ENCODE peak calls at places on chromosome 4, in ten cellular contexts. Y is fibroblast of lung, D is mesendoderm, U is HepG2, X is GM23248, O is IMR-90, Q is mammary epithelial cell, G is endothelial cell of umbilical vein, C is astrocyte, V is GM12878. I is an unnamed sample.

GRCh38 chr4:13641084-13641483 is 13.6 kb upstream of the BOD1L1 start:
- DNase-seq in Y (no peak), D (no peak), U (no peak), X (no peak), O (no peak), Q (no peak), G (no peak), C (no peak), V (no peak), I (no peak)

GRCh38 chr4:158854236-158854635 is 85.4 kb downstream of the FNIP2 start:
- DNase-seq in Y (no peak), D (no peak), U (no peak), X (no peak), O (no peak), Q (no peak), G (no peak), C (no peak), V (no peak), I (no peak)

GRCh38 chr4:185304944-185305690 is 90.6 kb downstream of the LRP2BP start:
- DNase-seq in Y (peak), D (peak), U (peak), X (peak), O (peak), Q (peak), G (peak), C (no peak), V (peak), I (peak)

GRCh38 chr4:78642934-78643333 is 91.4 kb downstream of the ANXA3 start:
- DNase-seq in Y (no peak), D (no peak), U (no peak), X (no peak), O (no peak), Q (no peak), G (no peak), C (no peak), V (no peak), I (no peak)

GRCh38 chr4:138334346-138335016 is 92.3 kb upstream of the SLC7A11 start:
- DNase-seq in Y (no peak), D (no peak), U (peak), X (no peak), O (no peak), Q (no peak), G (no peak), C (no peak), V (no peak), I (no peak)

GRCh38 chr4:68630371-68630770 is 40.1 kb downstream of the UGT2B15 start:
- DNase-seq in Y (no peak), D (peak), U (no peak), X (no peak), O (no peak), Q (no peak), G (no peak), C (no peak), V (no peak), I (no peak)

GRCh38 chr4:173367285-173367684 is 3.5 kb upstream of the SAP30 start:
- DNase-seq in Y (peak), D (no peak), U (no peak), X (peak), O (peak), Q (peak), G (peak), C (no peak), V (no peak), I (no peak)

GRCh38 chr4:89283975-89284556 is 23.5 kb downstream of the GPRIN3 start:
- DNase-seq in Y (no peak), D (peak), U (no peak), X (no peak), O (no peak), Q (no peak), G (no peak), C (no peak), V (no peak), I (no peak)

GRCh38 chr4:119785963-119786362 is 157.4 kb upstream of the PDE5A start:
- DNase-seq in Y (peak), D (peak), U (peak), X (peak), O (peak), Q (peak), G (peak), C (peak), V (no peak), I (peak)

GRCh38 chr4:138330531-138330930 is 88.4 kb upstream of the SLC7A11 start:
- DNase-seq in Y (no peak), D (peak), U (no peak), X (no peak), O (peak), Q (no peak), G (no peak), C (no peak), V (no peak), I (no peak)

GRCh38 chr4:81913427-81913878 is 441.7 kb upstream of the RASGEF1B start:
- DNase-seq in Y (peak), D (peak), U (peak), X (peak), O (peak), Q (peak), G (peak), C (no peak), V (no peak), I (peak)

GRCh38 chr4:120769227-120769626 is 153.3 kb downstream of the PRDM5 start:
- DNase-seq in Y (peak), D (peak), U (no peak), X (peak), O (peak), Q (peak), G (peak), C (peak), V (no peak), I (no peak)

GRCh38 chr4:138680251-138680650 is 335.3 kb upstream of the NOCT start:
- DNase-seq in Y (no peak), D (no peak), U (no peak), X (no peak), O (no peak), Q (no peak), G (no peak), C (no peak), V (no peak), I (no peak)

GRCh38 chr4:158805628-158806471 is 37.0 kb downstream of the FNIP2 start:
- DNase-seq in Y (no peak), D (no peak), U (no peak), X (peak), O (no peak), Q (peak), G (no peak), C (no peak), V (no peak), I (no peak)

GRCh38 chr4:71568131-71568530 is 215.7 kb downstream of the GC start:
- DNase-seq in Y (no peak), D (peak), U (no peak), X (no peak), O (no peak), Q (no peak), G (no peak), C (no peak), V (no peak), I (no peak)

GRCh38 chr4:187128971-187129370 is 405.3 kb upstream of the FAT1 start:
- DNase-seq in Y (no peak), D (no peak), U (no peak), X (peak), O (peak), Q (peak), G (no peak), C (peak), V (no peak), I (no peak)

GRCh38 chr4:7877131-7877530 is 62.5 kb downstream of the AFAP1 start:
- DNase-seq in Y (no peak), D (no peak), U (no peak), X (no peak), O (no peak), Q (no peak), G (no peak), C (no peak), V (no peak), I (no peak)
- H3K4me3 ChIP-seq in Y (no peak), D (no peak), U (no peak), X (peak), O (no peak), Q (no peak), G (no peak), C (no peak), V (no peak), I (no peak)

DNA sequence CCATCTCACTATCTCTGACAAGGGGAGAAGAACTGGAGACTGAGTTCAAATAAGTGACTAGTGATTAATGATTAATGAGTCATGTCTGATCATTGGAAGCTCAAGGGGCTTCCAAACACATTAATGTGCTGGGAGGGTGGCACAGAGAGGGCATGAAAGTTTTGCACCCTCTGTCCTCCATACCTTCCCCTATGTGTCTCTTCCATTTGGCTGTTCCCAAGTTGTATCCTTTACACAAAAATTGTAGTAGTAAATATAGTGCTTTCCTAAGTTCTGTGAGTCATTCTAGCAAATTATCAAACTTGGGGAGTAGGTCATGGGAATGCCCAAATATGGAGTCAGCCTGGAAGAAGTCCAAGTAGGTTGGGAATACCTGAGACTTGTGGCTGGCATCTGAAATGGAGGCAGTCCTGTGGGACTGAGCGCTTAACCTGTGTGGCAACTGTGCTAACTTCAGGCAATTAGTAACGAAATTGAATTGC is 4.1 kb upstream of the FAM200B start:
- DNase-seq in Y (peak), D (peak), U (peak), X (peak), O (peak), Q (peak), G (peak), C (peak), V (no peak), I (no peak)
- H3K9ac ChIP-seq in Y (no peak), D (no peak), U (no peak), X (no peak), O (no peak), Q (no peak), G (no peak), C (no peak), V (no peak), I (no peak)

GRCh38 chr4:11904117-11904535 is 475.4 kb upstream of the HS3ST1 start:
- DNase-seq in Y (peak), D (no peak), U (no peak), X (no peak), O (no peak), Q (peak), G (peak), C (peak), V (no peak), I (no peak)
- H3K27ac ChIP-seq in Y (no peak), D (no peak), U (no peak), X (no peak), O (no peak), Q (no peak), G (peak), C (no peak), V (no peak), I (no peak)

GRCh38 chr4:4225915-4226605 is 669 bp downstream of the OTOP1 start:
- DNase-seq in Y (no peak), D (no peak), U (no peak), X (peak), O (peak), Q (no peak), G (no peak), C (no peak), V (no peak), I (no peak)
- H3K4me3 ChIP-seq in Y (no peak), D (no peak), U (no peak), X (no peak), O (no peak), Q (no peak), G (no peak), C (no peak), V (no peak), I (no peak)

I was measured in Karpas-422.